ENCODE peak calls at places on chromosomes 3 and 15, in eight cellular contexts. D, N, H, K, Q, A, I and C are unnamed samples.

GRCh38 chr3:36677331-36678007 is 86.9 kb downstream of the DCLK3 start:
- DNase-seq in N (no peak), A (no peak), H (no peak), Q (no peak), D (no peak), K (peak; percentile 55), I (peak; percentile 8), C (no peak)

GRCh38 chr3:42071720-42072582 is 19.2 kb upstream of the TRAK1 start:
- DNase-seq in I (peak; percentile 44), K (no peak), D (peak; percentile 60), H (no peak), A (no peak), N (peak; percentile 57), Q (peak; percentile 32), C (no peak)

GRCh38 chr3:71776543-71776942 is 8.4 kb downstream of the PROK2 start:
- DNase-seq in I (no peak), D (no peak), K (no peak), N (no peak), A (no peak), Q (no peak), H (no peak), C (no peak)

GRCh38 chr3:183984749-183985729 is 32.6 kb downstream of the ABCC5 start:
- DNase-seq in A (no peak), H (no peak), I (no peak), K (no peak), D (no peak), N (no peak), Q (no peak), C (no peak)

GRCh38 chr3:162236949-162237348 is 740.3 kb downstream of the OTOL1 start:
- DNase-seq in N (no peak), Q (no peak), D (no peak), H (no peak), A (no peak), K (no peak), I (no peak), C (no peak)

GRCh38 chr3:189233225-189233858 is 61.6 kb downstream of the TPRG1 start:
- DNase-seq in A (no peak), H (peak; percentile 47), N (peak; percentile 49), I (peak; percentile 75), Q (peak; percentile 75), K (peak; percentile 23), D (peak; percentile 47), C (no peak)

GRCh38 chr15:99087405-99087943 is 17.4 kb upstream of the SYNM start:
- DNase-seq in Q (no peak), I (no peak), N (no peak), D (no peak), A (no peak), K (no peak), H (no peak), C (no peak)

GRCh38 chr3:103609472-103609871 is 1174.7 kb downstream of the ZPLD1 start:
- DNase-seq in D (no peak), I (no peak), N (no peak), K (no peak), Q (no peak), H (no peak), A (no peak), C (no peak)

GRCh38 chr3:121821421-121822199 is 13.2 kb downstream of the IQCB1 start:
- DNase-seq in A (no peak), I (no peak), D (no peak), N (no peak), H (no peak), Q (no peak), K (no peak), C (no peak)

GRCh38 chr15:92819312-92820232 is 80.6 kb upstream of the CHD2 start:
- DNase-seq in I (no peak), D (no peak), K (no peak), A (no peak), H (no peak), Q (peak; percentile 28), N (no peak), C (no peak)

GRCh38 chr15:45185903-45186770 is 1.6 kb downstream of the SHF start:
- DNase-seq in K (no peak), N (no peak), D (no peak), Q (no peak), I (no peak), A (no peak), H (no peak), C (no peak)

GRCh38 chr3:66486646-66487045 is 14.2 kb downstream of the LRIG1 start:
- DNase-seq in Q (no peak), N (no peak), A (no peak), I (no peak), D (no peak), H (no peak), K (peak; percentile 69), C (no peak)

GRCh38 chr15:93035953-93036810 is 52.8 kb downstream of the RGMA start:
- DNase-seq in N (peak; percentile 45), K (no peak), Q (peak; percentile 32), A (no peak), H (no peak), I (peak; percentile 50), D (peak; percentile 24), C (no peak)

GRCh38 chr15:70783610-70784021 is 20.3 kb upstream of the UACA start:
- DNase-seq in Q (peak; percentile 90), N (no peak), H (no peak), K (no peak), A (no peak), D (no peak), I (no peak), C (no peak)

GRCh38 chr3:10917176-10917575 is 75.4 kb upstream of the SLC6A1 start:
- DNase-seq in N (no peak), I (no peak), K (no peak), A (no peak), D (no peak), H (no peak), Q (no peak), C (no peak)

GRCh38 chr3:45795882-45796765 is at the start of gene SLC6A20:
- DNase-seq in I (peak; percentile 84), K (no peak), H (peak; percentile 41), N (no peak), A (no peak), D (no peak), Q (peak; percentile 79), C (no peak)

GRCh38 chr15:33021806-33022389 is 172.6 kb downstream of the FMN1 start:
- DNase-seq in Q (peak; percentile 59), K (peak; percentile 34), N (no peak), I (peak; percentile 70), A (no peak), H (peak; percentile 23), D (no peak), C (no peak)

GRCh38 chr15:56222302-56222701 is 21.4 kb downstream of the RFX7 start:
- DNase-seq in Q (no peak), I (no peak), D (no peak), N (no peak), H (no peak), K (no peak), A (no peak), C (no peak)

GRCh38 chr3:49377483-49377882 is 19.3 kb upstream of the GPX1 start:
- DNase-seq in Q (no peak), D (no peak), N (no peak), K (no peak), I (no peak), A (no peak), H (no peak), C (no peak)

GRCh38 chr3:17233398-17233800 is 348.6 kb downstream of the PLCL2 start:
- DNase-seq in K (peak; percentile 20), H (peak; percentile 29), D (no peak), A (no peak), Q (peak; percentile 61), I (peak; percentile 74), N (no peak), C (peak; percentile 21)

GRCh38 chr15:48653216-48653615 is 7.7 kb upstream of the FBN1 start:
- DNase-seq in H (no peak), Q (no peak), K (no peak), A (no peak), N (no peak), I (no peak), D (no peak), C (no peak)
- H3K27ac ChIP-seq in H (no peak overlapping the region), Q (no peak overlapping the region), K (no peak overlapping the region), A (no peak overlapping the region), N (no peak overlapping the region), I (no peak overlapping the region), D (no peak overlapping the region), C (no peak overlapping the region)

GRCh38 chr3:180776433-180776832 is 97.1 kb upstream of the CCDC39 start:
- DNase-seq in N (no peak), H (no peak), Q (no peak), I (no peak), A (no peak), K (no peak), D (no peak), C (no peak)
- H3K9me3 ChIP-seq in N (peaks cover 41% of the 10 kb centered on the region), H (peaks cover 1% of the 10 kb centered on the region), Q (no peaks in the 10 kb centered on the region), I (peaks cover 17% of the 10 kb centered on the region), A (peaks cover 8% of the 10 kb centered on the region), K (peaks cover 6% of the 10 kb centered on the region), D (no peaks in the 10 kb centered on the region), C (peaks cover 39% of the 10 kb centered on the region)

DNA sequence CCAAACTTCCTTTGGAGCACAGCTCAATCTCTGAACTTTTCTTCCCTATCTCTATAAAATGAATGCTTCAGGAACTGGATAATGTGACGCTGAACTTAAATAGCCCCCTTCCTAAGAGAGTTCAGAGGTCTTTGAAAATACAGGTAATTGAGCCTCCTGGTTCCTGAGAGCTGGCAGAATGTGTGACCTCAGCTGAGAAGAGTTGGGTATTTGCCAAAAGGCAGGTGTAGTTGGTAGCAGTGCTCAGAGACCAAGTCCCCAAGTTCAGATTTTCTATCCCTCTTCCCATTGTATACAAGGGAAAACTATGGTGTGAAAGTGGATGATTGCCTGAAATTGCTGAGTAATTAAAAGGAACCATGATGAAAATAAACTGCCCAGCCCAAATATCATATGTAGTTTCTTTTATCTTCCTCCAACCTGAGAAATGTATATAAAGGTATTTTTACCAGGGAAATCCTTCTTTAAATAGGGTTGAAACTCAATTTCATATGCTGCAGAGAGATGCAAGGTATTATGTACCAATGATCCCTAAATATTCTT is 154.6 kb upstream of the ICE2 start:
- DNase-seq in K (no peak), H (no peak), I (no peak), Q (no peak), N (no peak), A (no peak), D (no peak), C (no peak)
- H3K27me3 ChIP-seq in K (peaks cover 2% of the 10 kb centered on the region), H (no peaks in the 10 kb centered on the region), I (no peaks in the 10 kb centered on the region), Q (no peaks in the 10 kb centered on the region), N (no peaks in the 10 kb centered on the region), A (no peaks in the 10 kb centered on the region), D (no peaks in the 10 kb centered on the region), C (no peaks in the 10 kb centered on the region)

GRCh38 chr3:57062119-57062631 is 1.7 kb downstream of the SPATA12 start:
- DNase-seq in D (no peak), I (peak; percentile 22), N (no peak), A (no peak), Q (no peak), H (no peak), K (no peak), C (no peak)

GRCh38 chr3:57059416-57059815 is 1.0 kb upstream of the SPATA12 start:
- DNase-seq in H (no peak), A (no peak), N (no peak), Q (no peak), K (no peak), D (no peak), I (no peak), C (no peak)

GRCh38 chr3:57063027-57063426 is 2.6 kb downstream of the SPATA12 start:
- DNase-seq in H (no peak), Q (no peak), K (no peak), I (no peak), A (no peak), D (no peak), N (no peak), C (no peak)

GRCh38 chr3:57061556-57061955 is 1.1 kb downstream of the SPATA12 start:
- DNase-seq in I (no peak), K (no peak), A (no peak), D (no peak), Q (no peak), N (no peak), H (no peak), C (no peak)

GRCh38 chr3:57060089-57060829 is at the start of gene SPATA12:
- DNase-seq in H (no peak), Q (peak; percentile 89), D (peak; percentile 36), K (peak; percentile 45), A (peak; percentile 13), I (peak; percentile 72), N (peak; percentile 79), C (no peak)
- H3K27ac ChIP-seq in H (peak within 1 kb of the TSS; percentile 53), Q (no peak within 1 kb of the TSS), D (peak within 1 kb of the TSS; percentile 75), K (peak within 1 kb of the TSS; percentile 47), A (peak within 1 kb of the TSS; percentile 86), I (no peak within 1 kb of the TSS), N (peak within 1 kb of the TSS; percentile 24), C (no peak within 1 kb of the TSS)